ENCODE peak calls at places on chromosomes 2 and 18, in nine cellular contexts. Y is bronchial epithelial cell; V is CD8-positive, alpha-beta T cell; T is thoracic aorta; S is HL-60; K is neural progenitor cell; C is uterus; Q is astrocyte; D is coronary artery. E is an unnamed sample.

GRCh38 chr2:2570871-2571270 is 239.8 kb upstream of the MYT1L start:
- DNase-seq in C (no peak), T (no peak), V (no peak), Y (no peak), D (peak; percentile 45), S (no peak), K (no peak), Q (no peak), E (no peak)

GRCh38 chr2:191499874-191500565 is 177.9 kb upstream of the NABP1 start:
- DNase-seq in D (no peak), V (no peak), C (no peak), K (no peak), Q (peak; percentile 65), T (no peak), Y (no peak), S (no peak), E (peak; percentile 76)

GRCh38 chr2:152718047-152718908 is at the start of gene ARL6IP6:
- DNase-seq in V (peak; percentile 92), Y (peak; percentile 80), C (peak; percentile 89), T (peak; percentile 74), K (peak; percentile 97), S (peak; percentile 55), Q (peak; percentile 84), D (peak; percentile 97), E (peak; percentile 82)

GRCh38 chr2:105358593-105358992 is 21.3 kb downstream of the C2orf49 start:
- DNase-seq in K (no peak), Q (no peak), C (no peak), S (no peak), D (no peak), Y (no peak), V (no peak), T (no peak), E (no peak)

GRCh38 chr18:58213931-58214431 is 170.0 kb downstream of the NEDD4L start:
- DNase-seq in T (no peak), Y (peak; percentile 51), S (no peak), V (no peak), Q (peak; percentile 77), K (no peak), D (no peak), C (no peak), E (peak; percentile 74)

GRCh38 chr2:71880846-71881610 is 266.6 kb downstream of the CYP26B1 start:
- DNase-seq in T (peak; percentile 36), K (no peak), V (no peak), Q (peak; percentile 77), Y (peak; percentile 82), S (no peak), C (no peak), D (peak; percentile 93), E (peak; percentile 84)

GRCh38 chr2:160224060-160224459 is 24.0 kb upstream of the ITGB6 start:
- DNase-seq in Y (peak; percentile 98), T (no peak), K (no peak), V (no peak), C (no peak), D (no peak), S (no peak), Q (peak; percentile 98), E (peak; percentile 98)

GRCh38 chr18:23879544-23879943 is 135.0 kb upstream of the TTC39C start:
- DNase-seq in K (no peak), T (no peak), D (no peak), V (no peak), C (no peak), Y (no peak), S (no peak), Q (no peak), E (no peak)

GRCh38 chr2:145569108-145569507 is 1049.2 kb upstream of the ZEB2 start:
- DNase-seq in K (no peak), T (no peak), V (no peak), C (no peak), S (no peak), D (no peak), Y (peak; percentile 76), Q (peak; percentile 32), E (peak; percentile 83)

GRCh38 chr2:149877064-149877463 is 289.5 kb upstream of the MMADHC start:
- DNase-seq in T (no peak), V (no peak), D (no peak), K (no peak), S (no peak), C (no peak), Q (no peak), Y (no peak), E (no peak)

GRCh38 chr2:74497777-74498499 is 1.5 kb downstream of the LBX2 start:
- DNase-seq in V (no peak), D (peak; percentile 72), K (peak; percentile 57), T (no peak), C (no peak), Y (no peak), S (no peak), Q (no peak), E (no peak)

GRCh38 chr2:74499940-74500577 is 656 bp upstream of the LBX2 start:
- DNase-seq in T (no peak), C (no peak), S (no peak), K (no peak), V (no peak), D (peak; percentile 67), Q (no peak), Y (no peak), E (no peak)

GRCh38 chr2:74499269-74499939 is at the start of gene LBX2:
- DNase-seq in S (no peak), C (no peak), Y (no peak), D (no peak), Q (no peak), T (no peak), K (peak; percentile 60), V (no peak), E (no peak)

GRCh38 chr2:74496997-74497776 is 2.2 kb downstream of the LBX2 start:
- DNase-seq in Q (no peak), T (no peak), V (no peak), S (no peak), K (no peak), Y (no peak), D (no peak), C (no peak), E (no peak)

GRCh38 chr2:74498500-74499268 is 719 bp downstream of the LBX2 start:
- DNase-seq in T (no peak), Q (no peak), S (no peak), K (peak; percentile 88), Y (peak; percentile 55), D (peak; percentile 63), C (no peak), V (no peak), E (peak; percentile 58)
- H3K4me3 ChIP-seq in T (peak overlapping the region; percentile 65), Q (peak overlapping the region; percentile 5), S (no peak overlapping the region), K (peak overlapping the region; percentile 48), Y (peak overlapping the region; percentile 33), D (peak overlapping the region; percentile 65), C (no peak overlapping the region), V (peak overlapping the region; percentile 59), E (peak overlapping the region; percentile 37)

GRCh38 chr2:13193900-13194299 is 477.2 kb downstream of the TRIB2 start:
- DNase-seq in Y (peak; percentile 31), Q (peak; percentile 27), S (no peak), C (no peak), T (no peak), K (peak; percentile 10), V (no peak), D (no peak), E (peak; percentile 39)
- TF ChIP-seq CTCF in Y (peak; percentile 42), Q (peak; percentile 54), S (no peak), C (no peak), T (no peak), K (peak; percentile 44), V (no peak), D (no peak), E (peak; percentile 35)

GRCh38 chr2:24490674-24491625 is at the start of gene NCOA1:
- DNase-seq in Y (peak; percentile 64), K (peak; percentile 94), D (peak; percentile 93), C (peak; percentile 89), S (peak; percentile 54), V (peak; percentile 81), Q (peak; percentile 79), T (peak; percentile 67), E (peak; percentile 81)
- H3K4me3 ChIP-seq in Y (peak within 1 kb of the TSS; percentile 50), K (peak within 1 kb of the TSS; percentile 94), D (peak within 1 kb of the TSS; percentile 99), C (peak within 1 kb of the TSS; percentile 86), S (peak within 1 kb of the TSS; percentile 83), V (peak within 1 kb of the TSS; percentile 63), Q (peak within 1 kb of the TSS; percentile 66), T (peak within 1 kb of the TSS; percentile 93), E (peak within 1 kb of the TSS; percentile 77)

GRCh38 chr2:45649457-45649854 is 2.0 kb upstream of the PRKCE start:
- DNase-seq in C (no peak), Y (peak; percentile 33), K (peak; percentile 31), D (no peak), T (no peak), Q (no peak), V (no peak), S (no peak), E (peak; percentile 45)
- TF ChIP-seq CTCF in C (no peak), Y (no peak), K (no peak), D (no peak), T (no peak), Q (no peak), V (no peak), S (no peak), E (no peak)

DNA sequence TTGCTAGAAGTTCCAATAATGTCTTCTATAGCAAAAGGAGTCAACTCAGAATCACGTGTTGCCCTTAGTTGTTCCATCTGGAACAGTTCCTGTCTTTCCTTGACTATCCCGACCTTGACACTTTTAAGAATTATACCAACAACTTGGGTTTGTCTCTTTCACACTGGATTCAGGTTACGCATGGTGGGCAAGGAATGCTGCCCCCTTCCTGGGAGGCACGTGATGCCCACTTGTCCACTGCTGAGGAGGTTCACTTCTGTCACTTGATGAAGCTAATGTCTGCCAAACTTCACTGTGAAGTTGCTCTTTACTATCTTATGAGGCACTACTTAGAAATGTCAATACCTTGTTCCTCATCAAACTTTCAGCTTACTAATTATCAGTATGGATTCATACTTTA is 5.3 kb downstream of the COX5B start:
- DNase-seq in V (no peak), T (no peak), D (peak; percentile 12), S (no peak), Y (no peak), Q (no peak), C (no peak), K (no peak), E (no peak)
- H3K4me3 ChIP-seq in V (no peak overlapping the region), T (no peak overlapping the region), D (no peak overlapping the region), S (no peak overlapping the region), Y (no peak overlapping the region), Q (no peak overlapping the region), C (no peak overlapping the region), K (no peak overlapping the region), E (no peak overlapping the region)

GRCh38 chr2:69589973-69590652 is 53.4 kb downstream of the AAK1 start:
- DNase-seq in Q (peak; percentile 66), S (no peak), K (peak; percentile 44), V (no peak), Y (no peak), D (no peak), C (no peak), T (no peak), E (peak; percentile 59)
- TF ChIP-seq CTCF in Q (no peak), S (no peak), K (no peak), V (no peak), Y (no peak), D (no peak), C (no peak), T (no peak), E (no peak)

GRCh38 chr2:56183643-56184499 is at the start of gene CCDC85A:
- DNase-seq in K (peak; percentile 93), Q (peak; percentile 67), S (peak; percentile 26), T (peak; percentile 51), Y (peak; percentile 55), D (peak; percentile 84), C (peak; percentile 85), V (peak; percentile 25), E (peak; percentile 69)
- H3K4me3 ChIP-seq in K (peak within 1 kb of the TSS; percentile 68), Q (peak within 1 kb of the TSS; percentile 66), S (peak within 1 kb of the TSS; percentile 35), T (peak within 1 kb of the TSS; percentile 96), Y (peak within 1 kb of the TSS; percentile 33), D (peak within 1 kb of the TSS; percentile 79), C (peak within 1 kb of the TSS; percentile 59), V (peak within 1 kb of the TSS; percentile 37), E (peak within 1 kb of the TSS; percentile 50)

GRCh38 chr2:96760036-96760985 is at the start of gene CNNM4:
- DNase-seq in Q (peak; percentile 78), C (peak; percentile 94), T (peak; percentile 70), S (peak; percentile 92), K (peak; percentile 97), Y (peak; percentile 83), D (peak; percentile 96), V (peak; percentile 85), E (peak; percentile 84)
- TF ChIP-seq CTCF in Q (no peak), C (peak; percentile 32), T (no peak), S (no peak), K (no peak), Y (peak; percentile 23), D (no peak), V (no peak), E (no peak)